ENCODE peak calls at places on chromosomes 3 and 15, in four cellular contexts. P is bronchial epithelial cell, H is epithelial cell of esophagus, K is HFF-Myc. V is an unnamed sample.

GRCh38 chr3:134353171-134353825 is 20.9 kb downstream of the AMOTL2 start:
- DNase-seq in P (no peak), H (no peak), K (no peak), V (no peak)

GRCh38 chr15:79027532-79028410 is 62.8 kb downstream of the RASGRF1 start:
- DNase-seq in P (no peak), H (peak), K (no peak), V (no peak)

GRCh38 chr3:196506687-196507086 is 3.1 kb upstream of the RNF168 start:
- DNase-seq in P (no peak), H (no peak), K (no peak), V (no peak)

GRCh38 chr3:128083396-128083795 is 31.2 kb downstream of the SEC61A1 start:
- DNase-seq in P (no peak), H (no peak), K (no peak), V (no peak)

GRCh38 chr3:52533623-52534280 is at the start of gene NT5DC2:
- DNase-seq in P (no peak), H (peak), K (no peak), V (no peak)

GRCh38 chr3:143348486-143349327 is 229.1 kb downstream of the CHST2 start:
- DNase-seq in P (no peak), H (no peak), K (no peak), V (no peak)

GRCh38 chr15:25783607-25784131 is 79.5 kb downstream of the ATP10A start:
- DNase-seq in P (no peak), H (no peak), K (peak), V (no peak)

GRCh38 chr3:58679974-58680656 is 13.5 kb upstream of the FAM3D start:
- DNase-seq in P (peak), H (peak), K (no peak), V (no peak)

GRCh38 chr3:146496246-146496645 is 26.9 kb upstream of the PLSCR2 start:
- DNase-seq in P (no peak), H (no peak), K (no peak), V (no peak)

GRCh38 chr3:179907784-179908482 is 128.8 kb downstream of the PEX5L start:
- DNase-seq in P (no peak), H (no peak), K (no peak), V (no peak)

GRCh38 chr3:8386221-8386620 is 115.4 kb upstream of the LMCD1 start:
- DNase-seq in P (peak), H (peak), K (no peak), V (peak)

GRCh38 chr3:172065534-172065933 is 26.2 kb downstream of the FNDC3B start:
- DNase-seq in P (no peak), H (no peak), K (peak), V (no peak)

GRCh38 chr15:98787936-98788757 is 139.8 kb downstream of the IGF1R start:
- DNase-seq in P (no peak), H (peak), K (no peak), V (no peak)

GRCh38 chr3:18758047-18758704 is 333.0 kb upstream of the SATB1 start:
- DNase-seq in P (peak), H (peak), K (no peak), V (peak)

GRCh38 chr3:196272826-196273225 is 14.7 kb downstream of the PCYT1A start:
- DNase-seq in P (no peak), H (no peak), K (no peak), V (no peak)

GRCh38 chr3:54826255-54826691 is 101.6 kb downstream of the LRTM1 start:
- DNase-seq in P (peak), H (no peak), K (no peak), V (no peak)

GRCh38 chr15:81643773-81644172 is 269.8 kb upstream of the TMC3 start:
- DNase-seq in P (no peak), H (no peak), K (no peak), V (no peak)

GRCh38 chr15:81473177-81473576 is 99.2 kb upstream of the TMC3 start:
- DNase-seq in P (no peak), H (no peak), K (no peak), V (no peak)

GRCh38 chr15:80800067-80800466 is 20.9 kb downstream of the CEMIP start:
- DNase-seq in P (peak), H (peak), K (no peak), V (no peak)

GRCh38 chr3:153438275-153438674 is 276.2 kb downstream of the RAP2B start:
- DNase-seq in P (no peak), H (no peak), K (no peak), V (no peak)

GRCh38 chr3:178385280-178385952 is 150.8 kb upstream of the KCNMB2 start:
- DNase-seq in P (peak), H (peak), K (no peak), V (no peak)

GRCh38 chr3:136042608-136043221 is 77.2 kb downstream of the PPP2R3A start:
- DNase-seq in P (peak), H (peak), K (peak), V (peak)

GRCh38 chr15:28123408-28124023 is 24.4 kb upstream of the OCA2 start:
- DNase-seq in P (peak), H (peak), K (peak), V (peak)

GRCh38 chr15:57972801-57973311 is 92.7 kb downstream of the ALDH1A2 start:
- DNase-seq in P (no peak), H (no peak), K (no peak), V (no peak)

GRCh38 chr3:24683090-24683489 is 188.4 kb upstream of the THRB start:
- DNase-seq in P (peak), H (peak), K (no peak), V (no peak)

GRCh38 chr3:66336358-66336766 is 115.6 kb downstream of the SLC25A26 start:
- DNase-seq in P (peak), H (no peak), K (peak), V (no peak)

GRCh38 chr15:63600646-63601025 is 3.4 kb downstream of the FBXL22 start:
- DNase-seq in P (peak), H (peak), K (peak), V (no peak)

GRCh38 chr15:85125056-85125661 is 143.5 kb downstream of the PDE8A start:
- DNase-seq in P (peak), H (peak), K (no peak), V (peak)

GRCh38 chr3:56855856-56856538 is 54.2 kb upstream of the ARHGEF3 start:
- DNase-seq in P (no peak), H (peak), K (no peak), V (no peak)

GRCh38 chr15:64082757-64083156 is 10.9 kb downstream of the CIAO2A start:
- DNase-seq in P (no peak), H (no peak), K (no peak), V (no peak)

GRCh38 chr3:121989943-121990342 is 32.1 kb downstream of the ILDR1 start:
- DNase-seq in P (peak), H (peak), K (no peak), V (no peak)

GRCh38 chr15:39714251-39714650 is 68.4 kb downstream of the FSIP1 start:
- DNase-seq in P (no peak), H (no peak), K (no peak), V (no peak)

GRCh38 chr15:95826831-95827230 is 503.7 kb upstream of the NR2F2 start:
- DNase-seq in P (peak), H (peak), K (no peak), V (no peak)

GRCh38 chr3:128278761-128279593 is 125.7 kb downstream of the EEFSEC start:
- DNase-seq in P (no peak), H (no peak), K (peak), V (no peak)

GRCh38 chr15:89375093-89376062 is 40.8 kb upstream of the POLG start:
- DNase-seq in P (no peak), H (no peak), K (no peak), V (no peak)

GRCh38 chr3:189001559-189001958 is 170.2 kb upstream of the TPRG1 start:
- DNase-seq in P (peak), H (peak), K (peak), V (peak)

GRCh38 chr3:44682182-44682896 is 30.1 kb upstream of the ZNF502 start:
- DNase-seq in P (no peak), H (no peak), K (no peak), V (no peak)

GRCh38 chr15:28191832-28192231 is 92.7 kb upstream of the OCA2 start:
- DNase-seq in P (no peak), H (no peak), K (peak), V (peak)

GRCh38 chr3:64972793-64973192 is 285.0 kb upstream of the ADAMTS9 start:
- DNase-seq in P (no peak), H (no peak), K (no peak), V (no peak)

GRCh38 chr15:101193781-101194180 is 58.1 kb downstream of the CHSY1 start:
- DNase-seq in P (no peak), H (no peak), K (no peak), V (no peak)

GRCh38 chr15:101192081-101192480 is 59.8 kb downstream of the CHSY1 start:
- DNase-seq in P (peak), H (peak), K (no peak), V (no peak)

GRCh38 chr15:101191242-101191641 is 60.6 kb downstream of the CHSY1 start:
- DNase-seq in P (no peak), H (no peak), K (no peak), V (no peak)

GRCh38 chr15:101193063-101193712 is 58.7 kb downstream of the CHSY1 start:
- DNase-seq in P (no peak), H (peak), K (no peak), V (no peak)

GRCh38 chr15:101194246-101195138 is 57.4 kb downstream of the CHSY1 start:
- DNase-seq in P (no peak), H (no peak), K (no peak), V (no peak)
- H3K4me3 ChIP-seq in P (no peak), H (no peak), K (no peak), V (peak)

GRCh38 chr3:159620873-159621272 is 367.8 kb upstream of the IL12A start:
- DNase-seq in P (peak), H (peak), K (no peak), V (peak)

GRCh38 chr3:159620281-159620680 is 368.4 kb upstream of the IL12A start:
- DNase-seq in P (no peak), H (no peak), K (no peak), V (no peak)

GRCh38 chr3:159619341-159619885 is 369.2 kb upstream of the IL12A start:
- DNase-seq in P (no peak), H (no peak), K (no peak), V (no peak)

GRCh38 chr3:159616234-159616825 is 372.3 kb upstream of the IL12A start:
- DNase-seq in P (peak), H (peak), K (no peak), V (no peak)
- TF ChIP-seq CTCF in P (peak), H (peak), K (peak), V (peak)

GRCh38 chr3:138861755-138862333 is 27.1 kb upstream of the PIK3CB start:
- DNase-seq in P (peak), H (peak), K (no peak), V (no peak)
- H3K4me3 ChIP-seq in P (no peak), H (no peak), K (no peak), V (no peak)

GRCh38 chr15:94526071-94526689 is 294.8 kb downstream of the MCTP2 start:
- DNase-seq in P (peak), H (peak), K (no peak), V (no peak)
- TF ChIP-seq CTCF in P (peak), H (peak), K (no peak), V (peak)

GRCh38 chr3:129304141-129304540 is 25.5 kb downstream of the HMCES start:
- DNase-seq in P (no peak), H (no peak), K (no peak), V (no peak)

GRCh38 chr3:129304553-129305222 is 26.0 kb downstream of the HMCES start:
- DNase-seq in P (no peak), H (no peak), K (no peak), V (no peak)

GRCh38 chr3:129310111-129310601 is 31.5 kb downstream of the HMCES start:
- DNase-seq in P (peak), H (peak), K (no peak), V (no peak)

GRCh38 chr3:129308636-129309035 is 30.0 kb downstream of the HMCES start:
- DNase-seq in P (no peak), H (no peak), K (no peak), V (no peak)

GRCh38 chr3:129305592-129306091 is 27.0 kb downstream of the HMCES start:
- DNase-seq in P (peak), H (peak), K (peak), V (no peak)
- H3K4me3 ChIP-seq in P (peak), H (peak), K (no peak), V (no peak)

GRCh38 chr15:53210653-53211052 is 420.5 kb upstream of the ONECUT1 start:
- DNase-seq in P (no peak), H (no peak), K (no peak), V (no peak)
- TF ChIP-seq CTCF in P (no peak), H (no peak), K (no peak), V (no peak)

GRCh38 chr3:49804141-49805041 is 1.3 kb downstream of the INKA1 start:
- DNase-seq in P (no peak), H (no peak), K (no peak), V (no peak)
- H3K4me3 ChIP-seq in P (peak), H (peak), K (peak), V (no peak)

GRCh38 chr3:156554842-156555687 is at the start of gene SSR3:
- DNase-seq in P (peak), H (peak), K (peak), V (peak)
- TF ChIP-seq CTCF in P (no peak), H (no peak), K (no peak), V (no peak)